ENCODE peak calls at places on chromosomes 16 and 17, in four cellular contexts. One of them, this sample, is unnamed.

GRCh38 chr16:66503030-66503429 is 46.9 kb downstream of the TK2 start:
- DNase-seq in GM12878: no peak
- DNase-seq in K562: no peak
- DNase-seq in HepG2: no peak
- DNase-seq in this sample: no peak

GRCh38 chr17:8791910-8792270 is 7.3 kb downstream of the MFSD6L start:
- DNase-seq in GM12878: no peak
- DNase-seq in K562: peak; percentile 12
- DNase-seq in HepG2: no peak
- DNase-seq in this sample: no peak

GRCh38 chr16:50709061-50709695 is 15.8 kb downstream of the NOD2 start:
- DNase-seq in HepG2: no peak
- DNase-seq in GM12878: no peak
- DNase-seq in K562: no peak
- DNase-seq in this sample: no peak

GRCh38 chr16:68665501-68665900 is 20.4 kb downstream of the CDH3 start:
- DNase-seq in HepG2: no peak
- DNase-seq in GM12878: no peak
- DNase-seq in K562: no peak
- DNase-seq in this sample: no peak

GRCh38 chr17:20095366-20096080 is 86.4 kb downstream of the SPECC1 start:
- DNase-seq in GM12878: no peak
- DNase-seq in K562: no peak
- DNase-seq in HepG2: peak; percentile 43
- DNase-seq in this sample: peak; percentile 70

GRCh38 chr16:89197633-89198416 is 2.5 kb downstream of the SLC22A31 start:
- DNase-seq in GM12878: no peak
- DNase-seq in K562: no peak
- DNase-seq in HepG2: peak; percentile 97
- DNase-seq in this sample: no peak

GRCh38 chr17:57257911-57258885 is 1.9 kb downstream of the MSI2 start:
- DNase-seq in HepG2: peak; percentile 39
- DNase-seq in GM12878: no peak
- DNase-seq in K562: peak; percentile 34
- DNase-seq in this sample: no peak

GRCh38 chr17:52930581-52930980 is 772.1 kb upstream of the CA10 start:
- DNase-seq in GM12878: no peak
- DNase-seq in K562: no peak
- DNase-seq in HepG2: no peak
- DNase-seq in this sample: no peak

GRCh38 chr16:977096-977701 is 4.4 kb upstream of the SOX8 start:
- DNase-seq in GM12878: no peak
- DNase-seq in K562: no peak
- DNase-seq in HepG2: no peak
- DNase-seq in this sample: no peak

GRCh38 chr17:80254396-80255241 is 6.0 kb upstream of the RNF213 start:
- DNase-seq in K562: peak; percentile 70
- DNase-seq in HepG2: peak; percentile 88
- DNase-seq in GM12878: peak; percentile 86
- DNase-seq in this sample: no peak

GRCh38 chr17:63395075-63395815 is 50.9 kb downstream of the CYB561 start:
- DNase-seq in GM12878: no peak
- DNase-seq in HepG2: no peak
- DNase-seq in K562: no peak
- DNase-seq in this sample: no peak

GRCh38 chr17:50265690-50266306 is 8.5 kb upstream of the TMEM92 start:
- DNase-seq in K562: no peak
- DNase-seq in GM12878: no peak
- DNase-seq in HepG2: no peak
- DNase-seq in this sample: no peak

GRCh38 chr16:85759631-85760419 is 8.9 kb upstream of the C16orf74 start:
- DNase-seq in HepG2: no peak
- DNase-seq in GM12878: no peak
- DNase-seq in K562: peak; percentile 51
- DNase-seq in this sample: peak; percentile 55

GRCh38 chr16:50834701-50835100 is 92.8 kb downstream of the CYLD start:
- DNase-seq in HepG2: no peak
- DNase-seq in K562: no peak
- DNase-seq in GM12878: no peak
- DNase-seq in this sample: no peak

GRCh38 chr17:2837147-2837561 is 40.9 kb downstream of the RAP1GAP2 start:
- DNase-seq in HepG2: no peak
- DNase-seq in GM12878: no peak
- DNase-seq in K562: no peak
- DNase-seq in this sample: no peak

DNA sequence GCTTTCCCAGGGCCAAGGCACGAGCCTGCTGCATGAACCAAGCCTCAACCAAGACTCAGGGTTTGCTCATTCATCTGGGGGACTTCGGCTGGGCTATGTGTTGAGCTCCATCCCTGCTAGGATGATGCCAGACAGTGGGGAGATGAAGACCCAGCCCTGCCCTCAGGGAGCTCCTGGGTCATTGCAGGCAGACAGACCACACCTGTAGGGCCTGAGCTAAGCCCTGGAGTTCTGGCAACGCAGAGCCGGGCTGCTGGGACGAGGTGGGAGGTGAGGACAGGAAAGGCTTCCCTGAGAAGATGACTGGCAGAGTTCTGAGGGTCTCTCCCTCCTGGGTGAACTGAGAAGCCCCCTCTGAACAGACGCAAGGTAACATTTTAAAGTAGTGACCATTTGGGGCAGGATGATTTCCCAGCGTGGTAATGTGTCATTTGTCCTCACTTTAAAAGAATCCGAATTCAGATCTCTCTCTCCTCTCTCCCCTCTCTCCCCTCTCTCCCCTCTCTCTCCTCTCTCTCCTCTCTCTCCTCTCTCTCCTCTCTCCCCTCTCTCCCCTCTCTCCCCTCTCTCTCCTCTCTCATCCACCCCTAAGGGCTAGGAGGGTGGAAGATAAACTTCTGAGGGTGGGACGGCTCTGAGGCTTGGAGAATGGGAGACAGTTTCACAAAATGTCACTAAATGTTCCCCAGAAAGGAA is 98.4 kb downstream of the MGAT5B start:
- DNase-seq in K562: no peak
- DNase-seq in GM12878: no peak
- DNase-seq in HepG2: no peak
- DNase-seq in this sample: no peak
- TF ChIP-seq SP1 in K562: no peak
- TF ChIP-seq SP1 in GM12878: no peak
- TF ChIP-seq SP1 in HepG2: no peak
- TF ChIP-seq SP1 in this sample: no peak

DNA sequence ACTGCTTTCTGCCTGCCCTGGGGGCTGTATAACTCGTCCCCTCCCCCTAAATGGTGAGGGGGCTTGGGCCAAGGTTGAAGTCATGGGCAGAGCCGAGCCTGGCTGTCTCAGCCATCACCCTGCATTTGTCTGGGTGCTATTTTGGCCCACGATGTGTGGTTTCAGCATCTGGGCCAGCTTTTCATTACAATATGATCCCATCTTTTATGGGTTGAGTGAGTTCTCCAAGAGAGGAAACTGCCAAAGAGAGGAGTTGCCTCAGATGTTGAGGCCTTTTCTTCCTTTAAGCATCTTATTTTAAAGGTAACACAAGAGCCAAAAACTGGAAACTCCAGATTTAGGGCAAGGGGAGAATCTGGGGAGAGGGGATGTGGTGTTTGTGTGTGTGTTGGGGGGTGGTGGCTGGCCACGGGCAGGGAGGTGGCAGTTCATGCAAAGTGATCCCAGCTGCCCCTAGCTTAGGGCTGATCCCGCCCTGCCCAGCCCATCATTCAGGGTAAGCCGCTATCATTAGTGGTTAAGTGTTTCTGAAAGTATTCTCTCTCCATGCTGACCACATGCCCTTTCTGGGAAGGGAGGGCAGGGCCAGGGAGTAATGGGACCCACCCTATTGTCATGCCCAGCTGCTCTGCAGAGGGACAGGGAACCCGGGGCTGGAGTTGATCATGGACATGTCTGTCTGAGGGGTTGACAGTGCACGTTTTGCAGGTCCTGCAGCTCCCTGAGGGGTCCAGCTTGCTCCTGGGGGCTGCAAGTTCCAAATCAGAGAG is 83.2 kb upstream of the CLEC18A start:
- DNase-seq in K562: no peak
- DNase-seq in HepG2: no peak
- DNase-seq in GM12878: no peak
- DNase-seq in this sample: no peak
- TF ChIP-seq BHLHE40 in K562: no peak
- TF ChIP-seq BHLHE40 in HepG2: no peak
- TF ChIP-seq BHLHE40 in GM12878: no peak
- TF ChIP-seq BHLHE40 in this sample: no peak

DNA sequence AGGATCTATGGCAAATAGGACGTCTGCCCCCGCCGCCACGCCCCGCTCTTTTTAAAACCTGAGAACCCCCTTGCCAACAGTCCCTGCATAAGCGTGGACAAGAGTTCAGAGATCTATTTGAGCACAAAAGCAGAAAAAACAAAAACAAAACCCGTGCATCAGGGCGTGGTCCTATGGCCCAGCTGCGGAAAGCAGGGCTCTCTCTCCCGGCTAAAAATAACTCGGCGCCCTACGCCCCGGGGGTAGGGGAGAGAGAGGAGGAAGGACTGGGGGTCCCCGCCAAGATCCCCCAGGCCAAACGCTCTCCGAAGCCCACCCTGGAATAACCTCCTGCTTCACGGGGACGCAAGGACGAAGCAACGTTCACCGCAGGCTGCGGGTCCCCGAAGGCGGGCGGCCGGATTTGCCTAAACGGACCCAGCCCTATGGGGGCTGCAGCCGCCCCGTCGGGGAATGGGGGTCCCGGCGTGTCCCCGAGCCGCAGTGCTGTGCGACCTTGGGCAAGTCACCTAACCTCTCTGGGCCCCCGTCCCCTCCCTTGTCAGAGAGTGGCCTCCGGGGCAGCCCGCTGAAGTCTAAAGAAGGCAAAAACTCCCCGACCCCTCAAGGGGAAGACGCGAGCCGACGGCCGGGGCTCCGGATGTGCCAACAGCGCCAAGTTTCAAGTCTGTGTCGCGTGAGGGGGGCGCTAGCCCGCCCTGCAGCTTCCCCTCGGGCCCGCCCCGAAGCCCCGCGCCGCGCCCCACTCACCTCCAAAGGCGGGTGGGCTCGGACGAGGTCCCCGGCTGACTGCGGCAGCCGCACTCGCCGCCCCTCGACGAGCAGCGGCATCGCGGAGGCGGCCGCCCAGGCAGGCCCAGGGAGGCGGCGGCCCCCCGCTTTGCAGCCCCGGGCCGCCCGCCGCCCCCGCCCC is 477 bp downstream of the NTAN1 start:
- DNase-seq in GM12878: no peak
- DNase-seq in HepG2: peak; percentile 34
- DNase-seq in K562: peak; percentile 26
- DNase-seq in this sample: no peak
- TF ChIP-seq SP1 in GM12878: no peak
- TF ChIP-seq SP1 in HepG2: no peak
- TF ChIP-seq SP1 in K562: no peak
- TF ChIP-seq SP1 in this sample: no peak

GRCh38 chr16:70736454-70737376 is 50.9 kb upstream of the MTSS2 start:
- DNase-seq in HepG2: no peak
- DNase-seq in K562: no peak
- DNase-seq in GM12878: no peak
- DNase-seq in this sample: no peak

GRCh38 chr16:70737377-70738082 is 51.7 kb upstream of the MTSS2 start:
- DNase-seq in GM12878: peak; percentile 81
- DNase-seq in HepG2: no peak
- DNase-seq in K562: no peak
- DNase-seq in this sample: no peak

GRCh38 chr16:70734522-70734921 is 48.7 kb upstream of the MTSS2 start:
- DNase-seq in K562: no peak
- DNase-seq in GM12878: no peak
- DNase-seq in HepG2: no peak
- DNase-seq in this sample: no peak

GRCh38 chr16:70738083-70738977 is 52.5 kb upstream of the MTSS2 start:
- DNase-seq in HepG2: peak; percentile 79
- DNase-seq in K562: peak; percentile 71
- DNase-seq in GM12878: no peak
- DNase-seq in this sample: peak; percentile 60

GRCh38 chr16:70735141-70735979 is 49.5 kb upstream of the MTSS2 start:
- DNase-seq in K562: no peak
- DNase-seq in HepG2: peak; percentile 30
- DNase-seq in GM12878: no peak
- DNase-seq in this sample: no peak
- TF ChIP-seq BHLHE40 in K562: no peak
- TF ChIP-seq BHLHE40 in HepG2: no peak
- TF ChIP-seq BHLHE40 in GM12878: no peak
- TF ChIP-seq BHLHE40 in this sample: no peak

GRCh38 chr17:78526231-78527025 is 50.8 kb downstream of the DNAH17 start:
- DNase-seq in K562: no peak
- DNase-seq in GM12878: no peak
- DNase-seq in HepG2: no peak
- DNase-seq in this sample: no peak

GRCh38 chr17:78527345-78527744 is 49.9 kb downstream of the DNAH17 start:
- DNase-seq in HepG2: no peak
- DNase-seq in GM12878: no peak
- DNase-seq in K562: no peak
- DNase-seq in this sample: no peak

GRCh38 chr17:78529871-78530670 is 47.1 kb downstream of the DNAH17 start:
- DNase-seq in HepG2: no peak
- DNase-seq in K562: no peak
- DNase-seq in GM12878: no peak
- DNase-seq in this sample: no peak

GRCh38 chr17:78529251-78529650 is 47.9 kb downstream of the DNAH17 start:
- DNase-seq in HepG2: no peak
- DNase-seq in K562: no peak
- DNase-seq in GM12878: no peak
- DNase-seq in this sample: no peak

DNA sequence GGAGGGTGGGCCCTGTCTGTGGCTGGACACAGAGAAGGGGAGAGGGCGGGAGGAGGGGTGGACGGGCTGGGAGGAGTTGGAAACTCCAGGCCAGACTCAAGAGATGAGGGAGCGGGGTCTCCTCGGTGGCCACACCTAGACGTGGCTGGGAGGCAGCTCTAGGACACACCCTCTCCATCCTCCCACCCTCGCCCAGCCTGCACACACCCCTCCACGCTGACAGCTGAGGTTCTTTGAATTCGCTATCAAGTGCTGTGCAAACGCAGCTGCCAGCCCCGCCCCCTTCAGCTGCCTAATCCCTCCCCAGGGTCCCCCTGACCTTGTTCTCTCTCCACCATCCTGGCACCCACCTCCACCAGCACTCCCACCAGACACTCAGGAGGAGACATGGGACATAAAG is 48.7 kb downstream of the DNAH17 start:
- DNase-seq in K562: peak; percentile 64
- DNase-seq in HepG2: no peak
- DNase-seq in GM12878: no peak
- DNase-seq in this sample: no peak
- TF ChIP-seq SP1 in K562: no peak
- TF ChIP-seq SP1 in HepG2: no peak
- TF ChIP-seq SP1 in GM12878: no peak
- TF ChIP-seq SP1 in this sample: no peak

GRCh38 chr17:42079541-42079940 is 18.7 kb downstream of the ZNF385C start:
- DNase-seq in HepG2: no peak
- DNase-seq in GM12878: no peak
- DNase-seq in K562: no peak
- DNase-seq in this sample: no peak

GRCh38 chr17:42075789-42076188 is 22.5 kb downstream of the ZNF385C start:
- DNase-seq in HepG2: peak; percentile 64
- DNase-seq in K562: no peak
- DNase-seq in GM12878: no peak
- DNase-seq in this sample: no peak

GRCh38 chr17:42077770-42078169 is 20.5 kb downstream of the ZNF385C start:
- DNase-seq in HepG2: no peak
- DNase-seq in K562: no peak
- DNase-seq in GM12878: no peak
- DNase-seq in this sample: no peak

GRCh38 chr17:42076797-42077559 is 21.3 kb downstream of the ZNF385C start:
- DNase-seq in GM12878: no peak
- DNase-seq in HepG2: no peak
- DNase-seq in K562: no peak
- DNase-seq in this sample: no peak

GRCh38 chr17:42078396-42079042 is 19.8 kb downstream of the ZNF385C start:
- DNase-seq in HepG2: no peak
- DNase-seq in K562: peak; percentile 44
- DNase-seq in GM12878: no peak
- DNase-seq in this sample: no peak
- TF ChIP-seq BHLHE40 in HepG2: no peak
- TF ChIP-seq BHLHE40 in K562: no peak
- TF ChIP-seq BHLHE40 in GM12878: no peak
- TF ChIP-seq BHLHE40 in this sample: no peak

This sample was measured in HEK293T.